ENCODE peak calls at places on chromosomes 3 and 15, in eight cellular contexts. Y, Q, S, V, N, D, U and W are unnamed samples.

GRCh38 chr15:29344474-29344873 is 74.9 kb upstream of the NSMCE3 start:
- DNase-seq in U (no peak), Y (no peak), D (no peak), V (no peak), S (no peak), N (no peak), Q (no peak), W (no peak)

GRCh38 chr15:62503451-62503850 is 338.4 kb upstream of the C2CD4B start:
- DNase-seq in N (peak; percentile 43), D (peak; percentile 25), Q (no peak), V (no peak), S (peak; percentile 47), U (peak; percentile 60), Y (peak; percentile 24), W (peak; percentile 39)

GRCh38 chr3:112651516-112651915 is 10.6 kb upstream of the CCDC80 start:
- DNase-seq in N (no peak), Y (no peak), U (no peak), D (no peak), Q (no peak), S (no peak), V (no peak), W (no peak)

GRCh38 chr3:4416427-4416826 is 50.6 kb downstream of the SUMF1 start:
- DNase-seq in S (no peak), U (no peak), N (no peak), Q (no peak), D (no peak), V (no peak), Y (no peak), W (no peak)

GRCh38 chr3:28348286-28348636 is 260 bp upstream of the ZCWPW2 start:
- DNase-seq in Q (no peak), N (no peak), V (peak; percentile 98), D (no peak), S (no peak), U (no peak), Y (no peak), W (no peak)

GRCh38 chr3:170440346-170440745 is 21.7 kb downstream of the CLDN11 start:
- DNase-seq in Q (no peak), U (no peak), Y (peak; percentile 31), D (no peak), V (no peak), N (no peak), S (no peak), W (no peak)

GRCh38 chr3:60703008-60703407 is 548.2 kb downstream of the FHIT start:
- DNase-seq in Q (no peak), Y (no peak), N (no peak), D (no peak), U (peak; percentile 22), V (no peak), S (no peak), W (no peak)

GRCh38 chr15:22895465-22896190 is 57.2 kb downstream of the NIPA2 start:
- DNase-seq in N (no peak), V (no peak), S (no peak), Q (peak; percentile 60), D (peak; percentile 80), Y (no peak), U (no peak), W (no peak)

GRCh38 chr3:164940737-164941136 is 137.6 kb downstream of the SI start:
- DNase-seq in Q (no peak), N (no peak), V (no peak), U (no peak), D (no peak), Y (no peak), S (no peak), W (no peak)

GRCh38 chr3:21717272-21717671 is 33.7 kb downstream of the ZNF385D start:
- DNase-seq in S (no peak), Q (no peak), Y (no peak), D (no peak), N (no peak), U (no peak), V (no peak), W (no peak)

GRCh38 chr3:37310666-37311050 is 136.3 kb upstream of the LRRFIP2 start:
- DNase-seq in N (no peak), Q (no peak), U (no peak), Y (no peak), D (no peak), V (no peak), S (no peak), W (no peak)

GRCh38 chr3:73503781-73504180 is 121.0 kb downstream of the PDZRN3 start:
- DNase-seq in Y (no peak), V (peak; percentile 10), N (no peak), D (no peak), U (no peak), S (no peak), Q (no peak), W (no peak)

GRCh38 chr3:140177943-140178342 is 243.0 kb downstream of the CLSTN2 start:
- DNase-seq in U (no peak), Q (no peak), S (no peak), V (no peak), N (no peak), Y (no peak), D (no peak), W (no peak)

GRCh38 chr3:58560771-58561311 is 16.4 kb downstream of the FAM107A start:
- DNase-seq in Q (no peak), S (no peak), N (no peak), D (peak; percentile 67), Y (peak; percentile 91), U (no peak), V (no peak), W (no peak)

GRCh38 chr15:69074011-69074842 is 59.7 kb downstream of the NOX5 start:
- DNase-seq in S (peak; percentile 28), D (peak; percentile 86), V (no peak), Q (peak; percentile 71), N (no peak), U (peak; percentile 73), Y (peak; percentile 70), W (peak; percentile 72)
- TF ChIP-seq POLR2A in S (no peak), D (peak; percentile 93), V (no peak), Q (no peak), N (no peak), U (peak; percentile 48), Y (peak; percentile 77), W (peak; percentile 48)

DNA sequence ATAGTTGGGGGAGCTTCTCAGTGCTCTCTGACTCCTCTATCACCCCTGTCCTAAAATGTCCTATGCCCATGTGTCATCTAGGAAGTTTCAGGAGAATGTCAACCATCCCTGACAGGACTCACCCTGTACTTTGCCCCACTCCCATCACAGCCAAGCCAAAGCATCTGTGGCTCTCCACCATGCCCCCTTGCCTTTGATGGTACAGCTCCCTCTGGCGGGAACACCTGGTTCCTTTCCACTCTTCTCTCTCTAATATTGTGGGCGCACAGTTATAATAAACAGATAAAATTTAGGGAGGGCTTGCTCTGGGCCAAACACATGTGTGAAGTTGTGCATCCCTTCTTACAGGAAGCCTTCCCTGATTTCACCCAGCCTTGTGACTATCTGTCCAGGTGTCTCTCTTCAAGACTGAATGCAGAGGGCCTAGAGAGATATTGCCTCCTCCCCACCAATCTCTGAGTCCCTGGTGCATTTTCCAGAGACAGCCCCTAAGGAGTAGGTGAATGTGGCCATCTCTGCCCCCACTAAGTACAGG is 62.8 kb downstream of the ISG20 start:
- DNase-seq in U (no peak), D (peak; percentile 46), N (no peak), Q (no peak), S (no peak), Y (no peak), V (no peak), W (no peak)
- TF ChIP-seq CTCF in U (no peak), D (peak; percentile 53), N (no peak), Q (no peak), S (no peak), Y (no peak), V (no peak), W (no peak)

DNA sequence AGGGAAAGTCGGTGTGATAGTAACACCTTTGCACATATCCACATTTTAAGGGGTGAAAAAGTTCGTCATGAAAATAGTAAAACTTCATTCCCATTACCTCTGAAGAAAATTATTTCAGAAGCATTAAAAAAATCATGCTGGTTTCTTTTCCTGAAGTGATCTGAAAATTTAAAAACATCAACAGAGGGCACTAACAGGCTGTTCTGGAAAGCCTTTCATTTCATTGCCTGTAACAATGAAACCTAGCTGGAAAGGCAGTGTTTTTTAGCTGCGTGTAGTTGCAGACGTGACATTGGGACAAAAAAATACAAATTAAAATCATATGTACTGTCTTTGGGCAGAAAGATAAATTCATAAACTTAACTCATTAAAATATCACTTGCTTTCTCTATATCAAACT is 993.8 kb downstream of the GBE1 start:
- DNase-seq in Q (no peak), S (no peak), V (no peak), N (no peak), U (no peak), Y (peak; percentile 58), D (no peak), W (no peak)
- H3K4me3 ChIP-seq in Q (no peak overlapping the region), S (no peak overlapping the region), V (no peak overlapping the region), N (no peak overlapping the region), U (no peak overlapping the region), Y (no peak overlapping the region), D (no peak overlapping the region), W (no peak overlapping the region)

DNA sequence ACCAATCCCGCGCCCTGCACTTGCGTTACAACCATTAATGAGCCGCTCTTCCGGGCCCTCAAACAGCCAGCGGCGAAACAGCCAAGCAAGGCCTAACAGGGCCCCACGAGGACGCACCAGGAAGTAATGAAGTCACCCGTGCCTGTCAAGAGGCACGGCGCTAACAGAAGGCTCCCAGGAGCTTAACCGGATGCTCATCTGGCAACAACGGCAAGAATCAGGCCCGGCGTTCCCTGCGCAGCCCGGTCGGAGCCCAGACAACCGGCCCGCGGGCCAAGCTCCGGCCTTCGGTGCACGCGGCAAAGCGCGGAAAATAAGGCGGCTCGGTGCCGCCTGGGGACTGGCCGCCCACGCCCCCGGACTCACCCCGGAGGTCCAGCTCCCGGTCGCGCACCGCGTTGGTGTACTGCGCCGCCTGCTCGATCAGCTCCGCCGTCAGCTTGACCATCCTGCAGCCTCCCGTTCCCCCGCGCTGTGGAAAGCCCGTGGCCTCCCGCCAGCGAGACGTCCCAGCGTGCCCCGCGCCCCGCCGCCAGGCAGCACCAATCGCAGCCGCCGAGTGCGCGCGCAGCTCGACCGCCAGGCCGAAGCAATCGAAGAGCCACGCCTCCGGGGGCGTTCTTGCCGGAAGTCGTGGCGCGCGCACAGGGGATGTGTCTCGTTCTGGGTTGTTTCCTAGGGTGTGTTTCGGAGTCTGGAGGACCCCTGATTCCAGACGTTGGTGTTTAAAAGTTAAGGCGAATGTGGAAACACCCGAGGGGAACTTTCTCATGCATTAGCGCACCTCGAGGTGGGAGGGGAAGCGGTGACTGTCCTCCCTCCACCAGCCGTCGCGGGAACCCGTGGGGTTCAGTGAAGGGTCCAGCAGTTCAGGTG is at the start of gene SNRPA1:
- DNase-seq in V (peak; percentile 99), Q (peak; percentile 99), Y (peak; percentile 95), S (peak; percentile 97), N (peak; percentile 99), U (peak; percentile 97), D (peak; percentile 98), W (peak; percentile 99)
- TF ChIP-seq POLR2A in V (peak; percentile 82), Q (peak; percentile 24), Y (peak; percentile 53), S (peak; percentile 86), N (peak; percentile 78), U (peak; percentile 81), D (peak; percentile 80), W (peak; percentile 76)